ENCODE peak calls at places on chromosomes 4 and X, in six cellular contexts. One of them, this sample, is unnamed.
A peak's percentile ranks its signal among the peaks of the same experiment; 100 is the strongest.

GRCh38 chr4:16259531-16260246 is 33.4 kb upstream of the TAPT1 start:
- DNase-seq in heart left ventricle: no peak
- DNase-seq in esophagus squamous epithelium: no peak
- DNase-seq in MM.1S: no peak
- DNase-seq in breast epithelium: no peak
- DNase-seq in upper lobe of right lung: no peak
- DNase-seq in this sample: peak; percentile 10

GRCh38 chr4:8777320-8778196 is 94.1 kb downstream of the HMX1 start:
- DNase-seq in heart left ventricle: no peak
- DNase-seq in esophagus squamous epithelium: no peak
- DNase-seq in MM.1S: no peak
- DNase-seq in breast epithelium: no peak
- DNase-seq in upper lobe of right lung: no peak
- DNase-seq in this sample: no peak

GRCh38 chrX:13897571-13897970 is 80.7 kb upstream of the GPM6B start:
- DNase-seq in heart left ventricle: no peak
- DNase-seq in esophagus squamous epithelium: no peak
- DNase-seq in MM.1S: no peak
- DNase-seq in breast epithelium: no peak
- DNase-seq in upper lobe of right lung: no peak
- DNase-seq in this sample: no peak

GRCh38 chr4:107392380-107392779 is 327.7 kb downstream of the PAPSS1 start:
- DNase-seq in heart left ventricle: no peak
- DNase-seq in esophagus squamous epithelium: no peak
- DNase-seq in MM.1S: no peak
- DNase-seq in breast epithelium: no peak
- DNase-seq in upper lobe of right lung: no peak
- DNase-seq in this sample: no peak

GRCh38 chr4:176565044-176565443 is 227.7 kb downstream of the VEGFC start:
- DNase-seq in heart left ventricle: no peak
- DNase-seq in esophagus squamous epithelium: no peak
- DNase-seq in MM.1S: no peak
- DNase-seq in breast epithelium: no peak
- DNase-seq in upper lobe of right lung: no peak
- DNase-seq in this sample: no peak

GRCh38 chr4:139556735-139557505 is 901 bp upstream of the SETD7 start:
- DNase-seq in heart left ventricle: peak; percentile 57
- DNase-seq in esophagus squamous epithelium: peak; percentile 11
- DNase-seq in MM.1S: peak; percentile 81
- DNase-seq in breast epithelium: peak; percentile 56
- DNase-seq in upper lobe of right lung: peak; percentile 86
- DNase-seq in this sample: peak; percentile 31

GRCh38 chr4:153038493-153039311 is 102.6 kb downstream of the FHDC1 start:
- DNase-seq in heart left ventricle: no peak
- DNase-seq in esophagus squamous epithelium: no peak
- DNase-seq in MM.1S: no peak
- DNase-seq in breast epithelium: no peak
- DNase-seq in upper lobe of right lung: no peak
- DNase-seq in this sample: no peak

GRCh38 chr4:186144596-186145569 is 40.4 kb downstream of the FAM149A start:
- DNase-seq in heart left ventricle: peak; percentile 65
- DNase-seq in esophagus squamous epithelium: no peak
- DNase-seq in MM.1S: peak; percentile 26
- DNase-seq in breast epithelium: no peak
- DNase-seq in upper lobe of right lung: peak; percentile 78
- DNase-seq in this sample: peak; percentile 17

GRCh38 chr4:165635261-165635838 is 237.7 kb upstream of the TLL1 start:
- DNase-seq in heart left ventricle: no peak
- DNase-seq in esophagus squamous epithelium: no peak
- DNase-seq in MM.1S: peak; percentile 23
- DNase-seq in breast epithelium: no peak
- DNase-seq in upper lobe of right lung: no peak
- DNase-seq in this sample: no peak

GRCh38 chr4:110675406-110675805 is 52.5 kb upstream of the PITX2 start:
- DNase-seq in heart left ventricle: no peak
- DNase-seq in esophagus squamous epithelium: no peak
- DNase-seq in MM.1S: no peak
- DNase-seq in breast epithelium: no peak
- DNase-seq in upper lobe of right lung: no peak
- DNase-seq in this sample: no peak

GRCh38 chr4:30881985-30882384 is 161.8 kb downstream of the PCDH7 start:
- DNase-seq in heart left ventricle: no peak
- DNase-seq in esophagus squamous epithelium: no peak
- DNase-seq in MM.1S: no peak
- DNase-seq in breast epithelium: no peak
- DNase-seq in upper lobe of right lung: no peak
- DNase-seq in this sample: no peak

GRCh38 chrX:31147175-31147574 is 75.3 kb upstream of the FTHL17 start:
- DNase-seq in heart left ventricle: no peak
- DNase-seq in esophagus squamous epithelium: no peak
- DNase-seq in MM.1S: no peak
- DNase-seq in breast epithelium: no peak
- DNase-seq in upper lobe of right lung: no peak
- DNase-seq in this sample: no peak

GRCh38 chrX:30906726-30907125 is 17.7 kb upstream of the TAB3 start:
- DNase-seq in heart left ventricle: no peak
- DNase-seq in esophagus squamous epithelium: no peak
- DNase-seq in MM.1S: no peak
- DNase-seq in breast epithelium: no peak
- DNase-seq in upper lobe of right lung: no peak
- DNase-seq in this sample: peak; percentile 65

GRCh38 chr4:149279331-149279730 is 536.3 kb downstream of the IQCM start:
- DNase-seq in heart left ventricle: no peak
- DNase-seq in esophagus squamous epithelium: no peak
- DNase-seq in MM.1S: no peak
- DNase-seq in breast epithelium: no peak
- DNase-seq in upper lobe of right lung: no peak
- DNase-seq in this sample: peak; percentile 8

GRCh38 chrX:21412029-21412428 is 37.8 kb downstream of the CNKSR2 start:
- DNase-seq in heart left ventricle: no peak
- DNase-seq in esophagus squamous epithelium: no peak
- DNase-seq in MM.1S: no peak
- DNase-seq in breast epithelium: no peak
- DNase-seq in upper lobe of right lung: no peak
- DNase-seq in this sample: peak; percentile 46

GRCh38 chr4:168451744-168452394 is 28.4 kb downstream of the DDX60L start:
- DNase-seq in heart left ventricle: no peak
- DNase-seq in esophagus squamous epithelium: no peak
- DNase-seq in MM.1S: no peak
- DNase-seq in breast epithelium: no peak
- DNase-seq in upper lobe of right lung: no peak
- DNase-seq in this sample: peak; percentile 95

GRCh38 chrX:30951003-30951402 is 61.9 kb upstream of the TAB3 start:
- DNase-seq in heart left ventricle: no peak
- DNase-seq in esophagus squamous epithelium: no peak
- DNase-seq in MM.1S: no peak
- DNase-seq in breast epithelium: no peak
- DNase-seq in upper lobe of right lung: no peak
- DNase-seq in this sample: no peak

GRCh38 chrX:40105791-40106676 is 8.3 kb upstream of the BCOR start:
- DNase-seq in heart left ventricle: peak; percentile 79
- DNase-seq in esophagus squamous epithelium: no peak
- DNase-seq in MM.1S: peak; percentile 71
- DNase-seq in breast epithelium: no peak
- DNase-seq in upper lobe of right lung: peak; percentile 88
- DNase-seq in this sample: no peak

GRCh38 chr4:41957634-41958033 is 22.4 kb downstream of the TMEM33 start:
- DNase-seq in heart left ventricle: no peak
- DNase-seq in esophagus squamous epithelium: no peak
- DNase-seq in MM.1S: peak; percentile 21
- DNase-seq in breast epithelium: no peak
- DNase-seq in upper lobe of right lung: no peak
- DNase-seq in this sample: peak; percentile 27

GRCh38 chrX:123833387-123833786 is 26.5 kb upstream of the XIAP start:
- DNase-seq in heart left ventricle: peak; percentile 13
- DNase-seq in esophagus squamous epithelium: no peak
- DNase-seq in MM.1S: peak; percentile 63
- DNase-seq in breast epithelium: no peak
- DNase-seq in upper lobe of right lung: no peak
- DNase-seq in this sample: peak; percentile 51

GRCh38 chr4:184653650-184654049 is 4.1 kb downstream of the PRIMPOL start:
- DNase-seq in heart left ventricle: no peak
- DNase-seq in esophagus squamous epithelium: no peak
- DNase-seq in MM.1S: no peak
- DNase-seq in breast epithelium: no peak
- DNase-seq in upper lobe of right lung: no peak
- DNase-seq in this sample: no peak

GRCh38 chrX:69133561-69134542 is 31.4 kb downstream of the PJA1 start:
- DNase-seq in heart left ventricle: no peak
- DNase-seq in esophagus squamous epithelium: no peak
- DNase-seq in MM.1S: no peak
- DNase-seq in breast epithelium: no peak
- DNase-seq in upper lobe of right lung: no peak
- DNase-seq in this sample: peak; percentile 75

GRCh38 chrX:85569691-85570090 is 190.2 kb upstream of the POF1B start:
- DNase-seq in heart left ventricle: no peak
- DNase-seq in esophagus squamous epithelium: no peak
- DNase-seq in MM.1S: no peak
- DNase-seq in breast epithelium: no peak
- DNase-seq in upper lobe of right lung: no peak
- DNase-seq in this sample: no peak

GRCh38 chrX:10722804-10723364 is 102.5 kb upstream of the MID1 start:
- DNase-seq in heart left ventricle: peak; percentile 12
- DNase-seq in esophagus squamous epithelium: no peak
- DNase-seq in MM.1S: peak; percentile 9
- DNase-seq in breast epithelium: peak; percentile 28
- DNase-seq in upper lobe of right lung: no peak
- DNase-seq in this sample: peak; percentile 31

GRCh38 chrX:124103966-124104365 is 142.5 kb downstream of the STAG2 start:
- DNase-seq in heart left ventricle: no peak
- DNase-seq in esophagus squamous epithelium: no peak
- DNase-seq in MM.1S: no peak
- DNase-seq in breast epithelium: no peak
- DNase-seq in upper lobe of right lung: no peak
- DNase-seq in this sample: no peak

GRCh38 chrX:23861215-23861896 is 46.4 kb downstream of the APOO start:
- DNase-seq in heart left ventricle: no peak
- DNase-seq in esophagus squamous epithelium: no peak
- DNase-seq in MM.1S: no peak
- DNase-seq in breast epithelium: no peak
- DNase-seq in upper lobe of right lung: no peak
- DNase-seq in this sample: no peak

GRCh38 chr4:123398803-123399637 is 2.4 kb downstream of the SPRY1 start:
- DNase-seq in heart left ventricle: peak; percentile 61
- DNase-seq in esophagus squamous epithelium: no peak
- DNase-seq in MM.1S: peak; percentile 66
- DNase-seq in breast epithelium: peak; percentile 58
- DNase-seq in upper lobe of right lung: peak; percentile 87
- DNase-seq in this sample: peak; percentile 66

GRCh38 chr4:123396294-123397275 is at the start of gene SPRY1:
- DNase-seq in heart left ventricle: peak; percentile 92
- DNase-seq in esophagus squamous epithelium: peak; percentile 48
- DNase-seq in MM.1S: peak; percentile 94
- DNase-seq in breast epithelium: peak; percentile 92
- DNase-seq in upper lobe of right lung: peak; percentile 90
- DNase-seq in this sample: peak; percentile 90

GRCh38 chr4:123397276-123398150 is 918 bp downstream of the SPRY1 start:
- DNase-seq in heart left ventricle: peak; percentile 45
- DNase-seq in esophagus squamous epithelium: no peak
- DNase-seq in MM.1S: peak; percentile 67
- DNase-seq in breast epithelium: no peak
- DNase-seq in upper lobe of right lung: peak; percentile 86
- DNase-seq in this sample: peak; percentile 63

GRCh38 chr4:123399638-123400358 is 3.2 kb downstream of the SPRY1 start:
- DNase-seq in heart left ventricle: no peak
- DNase-seq in esophagus squamous epithelium: no peak
- DNase-seq in MM.1S: peak; percentile 27
- DNase-seq in breast epithelium: no peak
- DNase-seq in upper lobe of right lung: no peak
- DNase-seq in this sample: peak; percentile 50

GRCh38 chr4:123398151-123398802 is 1.7 kb downstream of the SPRY1 start:
- DNase-seq in heart left ventricle: peak; percentile 65
- DNase-seq in esophagus squamous epithelium: no peak
- DNase-seq in MM.1S: peak; percentile 79
- DNase-seq in breast epithelium: peak; percentile 49
- DNase-seq in upper lobe of right lung: peak; percentile 91
- DNase-seq in this sample: no peak
- TF ChIP-seq CTCF in heart left ventricle: peak; percentile 53
- TF ChIP-seq CTCF in esophagus squamous epithelium: peak; percentile 70
- TF ChIP-seq CTCF in MM.1S: peak; percentile 30
- TF ChIP-seq CTCF in breast epithelium: no peak
- TF ChIP-seq CTCF in upper lobe of right lung: peak; percentile 50
- TF ChIP-seq CTCF in this sample: peak; percentile 63

GRCh38 chrX:129646721-129647587 is 7.8 kb downstream of the APLN start:
- DNase-seq in heart left ventricle: no peak
- DNase-seq in esophagus squamous epithelium: no peak
- DNase-seq in MM.1S: no peak
- DNase-seq in breast epithelium: no peak
- DNase-seq in upper lobe of right lung: no peak
- DNase-seq in this sample: no peak
- H3K27me3 ChIP-seq in heart left ventricle: no peaks in the 10 kb centered on the region
- H3K27me3 ChIP-seq in esophagus squamous epithelium: no peaks in the 10 kb centered on the region
- H3K27me3 ChIP-seq in MM.1S: no peaks in the 10 kb centered on the region
- H3K27me3 ChIP-seq in breast epithelium: peaks cover 3% of the 10 kb centered on the region
- H3K27me3 ChIP-seq in upper lobe of right lung: no peaks in the 10 kb centered on the region
- H3K27me3 ChIP-seq in this sample: no peaks in the 10 kb centered on the region

GRCh38 chr4:70397580-70397979 is at the start of gene OPRPN:
- DNase-seq in heart left ventricle: no peak
- DNase-seq in esophagus squamous epithelium: no peak
- DNase-seq in MM.1S: no peak
- DNase-seq in breast epithelium: no peak
- DNase-seq in upper lobe of right lung: no peak
- DNase-seq in this sample: no peak
- H3K4me3 ChIP-seq in heart left ventricle: no peak within 1 kb of the TSS
- H3K4me3 ChIP-seq in esophagus squamous epithelium: no peak within 1 kb of the TSS
- H3K4me3 ChIP-seq in MM.1S: no peak within 1 kb of the TSS
- H3K4me3 ChIP-seq in breast epithelium: no peak within 1 kb of the TSS
- H3K4me3 ChIP-seq in upper lobe of right lung: no peak within 1 kb of the TSS
- H3K4me3 ChIP-seq in this sample: no peak within 1 kb of the TSS

DNA sequence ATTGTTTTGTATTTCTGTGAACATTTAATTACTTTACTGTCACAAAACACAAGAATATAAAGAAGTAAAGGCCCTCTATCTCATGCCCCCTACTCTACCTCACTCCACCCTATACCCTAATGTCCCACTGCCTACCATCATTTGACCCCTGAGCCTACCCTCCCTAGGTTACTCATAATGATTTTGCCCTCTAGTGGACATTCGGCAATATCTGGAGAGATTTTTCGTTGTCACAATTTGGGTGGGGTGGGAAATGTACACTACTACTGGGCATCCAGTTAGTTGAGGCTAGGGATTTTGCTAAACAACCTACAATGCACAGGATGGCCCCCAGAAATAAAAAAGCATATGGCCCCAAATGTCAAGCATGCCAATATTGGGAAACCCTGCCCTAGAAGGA is 10.2 kb downstream of the TEX13A start:
- DNase-seq in heart left ventricle: no peak
- DNase-seq in esophagus squamous epithelium: no peak
- DNase-seq in MM.1S: no peak
- DNase-seq in breast epithelium: no peak
- DNase-seq in upper lobe of right lung: no peak
- DNase-seq in this sample: no peak
- TF ChIP-seq CTCF in heart left ventricle: no peak
- TF ChIP-seq CTCF in esophagus squamous epithelium: no peak
- TF ChIP-seq CTCF in MM.1S: no peak
- TF ChIP-seq CTCF in breast epithelium: no peak
- TF ChIP-seq CTCF in upper lobe of right lung: no peak
- TF ChIP-seq CTCF in this sample: no peak

This sample was measured in bronchial epithelial cell.